ENCODE peak calls at places on chromosomes 13 and 19, in six cellular contexts. One of them, this sample, is unnamed.

GRCh38 chr13:44374348-44374712 is 706 bp downstream of the SERP2 start:
- DNase-seq in HL-60: no peak
- DNase-seq in stimulated activated CD4-positive, alpha-beta T cell treated with anti-CD3 and anti-CD28 coated beads, Interleukin-1b, Interleukin-23, amount 100 ng/mL, for 4 hours: no peak
- DNase-seq in nephron progenitor cell: no peak
- DNase-seq in NCI-H2171 treated with DMSO at 0.1 percent for 48 hours: no peak
- DNase-seq in lower leg skin: no peak
- DNase-seq in this sample: no peak

GRCh38 chr19:55087542-55087935 is 11.9 kb downstream of the EPS8L1 start:
- DNase-seq in stimulated activated CD4-positive, alpha-beta T cell treated with anti-CD3 and anti-CD28 coated beads, Interleukin-1b, Interleukin-23, amount 100 ng/mL, for 4 hours: no peak
- DNase-seq in HL-60: no peak
- DNase-seq in NCI-H2171 treated with DMSO at 0.1 percent for 48 hours: no peak
- DNase-seq in lower leg skin: no peak
- DNase-seq in nephron progenitor cell: no peak
- DNase-seq in this sample: no peak

GRCh38 chr13:99517984-99518383 is 16.7 kb downstream of the TM9SF2 start:
- DNase-seq in HL-60: no peak
- DNase-seq in NCI-H2171 treated with DMSO at 0.1 percent for 48 hours: no peak
- DNase-seq in nephron progenitor cell: no peak
- DNase-seq in stimulated activated CD4-positive, alpha-beta T cell treated with anti-CD3 and anti-CD28 coated beads, Interleukin-1b, Interleukin-23, amount 100 ng/mL, for 4 hours: no peak
- DNase-seq in lower leg skin: no peak
- DNase-seq in this sample: no peak

GRCh38 chr13:30659980-30660379 is 42.3 kb downstream of the USPL1 start:
- DNase-seq in stimulated activated CD4-positive, alpha-beta T cell treated with anti-CD3 and anti-CD28 coated beads, Interleukin-1b, Interleukin-23, amount 100 ng/mL, for 4 hours: no peak
- DNase-seq in HL-60: no peak
- DNase-seq in lower leg skin: no peak
- DNase-seq in nephron progenitor cell: peak
- DNase-seq in NCI-H2171 treated with DMSO at 0.1 percent for 48 hours: no peak
- DNase-seq in this sample: no peak

GRCh38 chr19:18919895-18920204 is 335 bp downstream of the DDX49 start:
- DNase-seq in nephron progenitor cell: no peak
- DNase-seq in stimulated activated CD4-positive, alpha-beta T cell treated with anti-CD3 and anti-CD28 coated beads, Interleukin-1b, Interleukin-23, amount 100 ng/mL, for 4 hours: no peak
- DNase-seq in HL-60: no peak
- DNase-seq in lower leg skin: no peak
- DNase-seq in NCI-H2171 treated with DMSO at 0.1 percent for 48 hours: no peak
- DNase-seq in this sample: no peak

GRCh38 chr13:33454844-33455256 is 169.3 kb upstream of the STARD13 start:
- DNase-seq in NCI-H2171 treated with DMSO at 0.1 percent for 48 hours: no peak
- DNase-seq in lower leg skin: no peak
- DNase-seq in HL-60: no peak
- DNase-seq in nephron progenitor cell: no peak
- DNase-seq in stimulated activated CD4-positive, alpha-beta T cell treated with anti-CD3 and anti-CD28 coated beads, Interleukin-1b, Interleukin-23, amount 100 ng/mL, for 4 hours: no peak
- DNase-seq in this sample: no peak

GRCh38 chr19:54576411-54576976 is 2.9 kb downstream of the LILRA2 start:
- DNase-seq in nephron progenitor cell: no peak
- DNase-seq in lower leg skin: no peak
- DNase-seq in NCI-H2171 treated with DMSO at 0.1 percent for 48 hours: no peak
- DNase-seq in stimulated activated CD4-positive, alpha-beta T cell treated with anti-CD3 and anti-CD28 coated beads, Interleukin-1b, Interleukin-23, amount 100 ng/mL, for 4 hours: no peak
- DNase-seq in HL-60: no peak
- DNase-seq in this sample: no peak

GRCh38 chr19:31451686-31452325 is 102.6 kb upstream of the TSHZ3 start:
- DNase-seq in lower leg skin: no peak
- DNase-seq in nephron progenitor cell: no peak
- DNase-seq in HL-60: no peak
- DNase-seq in NCI-H2171 treated with DMSO at 0.1 percent for 48 hours: no peak
- DNase-seq in stimulated activated CD4-positive, alpha-beta T cell treated with anti-CD3 and anti-CD28 coated beads, Interleukin-1b, Interleukin-23, amount 100 ng/mL, for 4 hours: no peak
- DNase-seq in this sample: no peak

GRCh38 chr13:46367622-46368327 is 19.3 kb downstream of the RUBCNL start:
- DNase-seq in NCI-H2171 treated with DMSO at 0.1 percent for 48 hours: no peak
- DNase-seq in lower leg skin: no peak
- DNase-seq in HL-60: no peak
- DNase-seq in nephron progenitor cell: no peak
- DNase-seq in stimulated activated CD4-positive, alpha-beta T cell treated with anti-CD3 and anti-CD28 coated beads, Interleukin-1b, Interleukin-23, amount 100 ng/mL, for 4 hours: no peak
- DNase-seq in this sample: no peak

GRCh38 chr19:14482112-14482941 is 7.2 kb upstream of the PTGER1 start:
- DNase-seq in NCI-H2171 treated with DMSO at 0.1 percent for 48 hours: no peak
- DNase-seq in nephron progenitor cell: no peak
- DNase-seq in lower leg skin: no peak
- DNase-seq in HL-60: no peak
- DNase-seq in stimulated activated CD4-positive, alpha-beta T cell treated with anti-CD3 and anti-CD28 coated beads, Interleukin-1b, Interleukin-23, amount 100 ng/mL, for 4 hours: no peak
- DNase-seq in this sample: no peak

GRCh38 chr19:1608414-1609391 is 3.4 kb upstream of the UQCR11 start:
- DNase-seq in stimulated activated CD4-positive, alpha-beta T cell treated with anti-CD3 and anti-CD28 coated beads, Interleukin-1b, Interleukin-23, amount 100 ng/mL, for 4 hours: no peak
- DNase-seq in NCI-H2171 treated with DMSO at 0.1 percent for 48 hours: peak
- DNase-seq in lower leg skin: no peak
- DNase-seq in HL-60: no peak
- DNase-seq in nephron progenitor cell: no peak
- DNase-seq in this sample: no peak

GRCh38 chr13:77810891-77811290 is 107.7 kb downstream of the EDNRB start:
- DNase-seq in nephron progenitor cell: no peak
- DNase-seq in stimulated activated CD4-positive, alpha-beta T cell treated with anti-CD3 and anti-CD28 coated beads, Interleukin-1b, Interleukin-23, amount 100 ng/mL, for 4 hours: no peak
- DNase-seq in HL-60: no peak
- DNase-seq in NCI-H2171 treated with DMSO at 0.1 percent for 48 hours: no peak
- DNase-seq in lower leg skin: no peak
- DNase-seq in this sample: no peak

GRCh38 chr13:38570706-38571105 is 116.2 kb upstream of the FREM2 start:
- DNase-seq in stimulated activated CD4-positive, alpha-beta T cell treated with anti-CD3 and anti-CD28 coated beads, Interleukin-1b, Interleukin-23, amount 100 ng/mL, for 4 hours: no peak
- DNase-seq in HL-60: no peak
- DNase-seq in NCI-H2171 treated with DMSO at 0.1 percent for 48 hours: no peak
- DNase-seq in nephron progenitor cell: no peak
- DNase-seq in lower leg skin: no peak
- DNase-seq in this sample: no peak

GRCh38 chr19:40453151-40453735 is 9.1 kb upstream of the SERTAD3 start:
- DNase-seq in HL-60: no peak
- DNase-seq in lower leg skin: no peak
- DNase-seq in nephron progenitor cell: no peak
- DNase-seq in NCI-H2171 treated with DMSO at 0.1 percent for 48 hours: no peak
- DNase-seq in stimulated activated CD4-positive, alpha-beta T cell treated with anti-CD3 and anti-CD28 coated beads, Interleukin-1b, Interleukin-23, amount 100 ng/mL, for 4 hours: no peak
- DNase-seq in this sample: no peak